ENCODE peak calls at places on chromosomes 4 and X, in four cellular contexts. One of them, this sample, is unnamed.

GRCh38 chrX:4787971-4788370 is 1074.5 kb upstream of the PRKX start:
- DNase-seq in adipocyte: no peak
- DNase-seq in stimulated activated CD4-positive, alpha-beta T cell treated with anti-CD3 and anti-CD28 coated beads, Interleukin-2, amount 100 ng/mL, for 48 hours: no peak
- DNase-seq in glutamatergic neuron: no peak
- DNase-seq in this sample: no peak

GRCh38 chr4:37748546-37748945 is 62.4 kb upstream of the RELL1 start:
- DNase-seq in adipocyte: no peak
- DNase-seq in stimulated activated CD4-positive, alpha-beta T cell treated with anti-CD3 and anti-CD28 coated beads, Interleukin-2, amount 100 ng/mL, for 48 hours: no peak
- DNase-seq in glutamatergic neuron: no peak
- DNase-seq in this sample: no peak

GRCh38 chrX:39337461-39337860 is 536.2 kb downstream of the MID1IP1 start:
- DNase-seq in adipocyte: no peak
- DNase-seq in stimulated activated CD4-positive, alpha-beta T cell treated with anti-CD3 and anti-CD28 coated beads, Interleukin-2, amount 100 ng/mL, for 48 hours: no peak
- DNase-seq in glutamatergic neuron: no peak
- DNase-seq in this sample: no peak

GRCh38 chrX:23317799-23318724 is 16.6 kb upstream of the PTCHD1 start:
- DNase-seq in adipocyte: peak
- DNase-seq in stimulated activated CD4-positive, alpha-beta T cell treated with anti-CD3 and anti-CD28 coated beads, Interleukin-2, amount 100 ng/mL, for 48 hours: peak
- DNase-seq in glutamatergic neuron: peak
- DNase-seq in this sample: no peak

GRCh38 chr4:125735107-125735506 is 420.4 kb downstream of the FAT4 start:
- DNase-seq in adipocyte: peak
- DNase-seq in stimulated activated CD4-positive, alpha-beta T cell treated with anti-CD3 and anti-CD28 coated beads, Interleukin-2, amount 100 ng/mL, for 48 hours: no peak
- DNase-seq in glutamatergic neuron: no peak
- DNase-seq in this sample: no peak

GRCh38 chr4:3412257-3413020 is 29.3 kb upstream of the HGFAC start:
- DNase-seq in adipocyte: no peak
- DNase-seq in stimulated activated CD4-positive, alpha-beta T cell treated with anti-CD3 and anti-CD28 coated beads, Interleukin-2, amount 100 ng/mL, for 48 hours: no peak
- DNase-seq in glutamatergic neuron: peak
- DNase-seq in this sample: no peak

GRCh38 chrX:1316527-1316926 is 20.1 kb upstream of the IL3RA start:
- DNase-seq in adipocyte: no peak
- DNase-seq in stimulated activated CD4-positive, alpha-beta T cell treated with anti-CD3 and anti-CD28 coated beads, Interleukin-2, amount 100 ng/mL, for 48 hours: peak
- DNase-seq in glutamatergic neuron: no peak
- DNase-seq in this sample: no peak

GRCh38 chr4:70236125-70236524 is 6.3 kb upstream of the CSN3 start:
- DNase-seq in adipocyte: peak
- DNase-seq in stimulated activated CD4-positive, alpha-beta T cell treated with anti-CD3 and anti-CD28 coated beads, Interleukin-2, amount 100 ng/mL, for 48 hours: no peak
- DNase-seq in glutamatergic neuron: no peak
- DNase-seq in this sample: no peak

GRCh38 chr4:16225996-16226815 is at the start of gene TAPT1:
- DNase-seq in adipocyte: peak
- DNase-seq in stimulated activated CD4-positive, alpha-beta T cell treated with anti-CD3 and anti-CD28 coated beads, Interleukin-2, amount 100 ng/mL, for 48 hours: peak
- DNase-seq in glutamatergic neuron: peak
- DNase-seq in this sample: peak

GRCh38 chr4:89158884-89159503 is 47.7 kb downstream of the TIGD2 start:
- DNase-seq in adipocyte: peak
- DNase-seq in stimulated activated CD4-positive, alpha-beta T cell treated with anti-CD3 and anti-CD28 coated beads, Interleukin-2, amount 100 ng/mL, for 48 hours: no peak
- DNase-seq in glutamatergic neuron: no peak
- DNase-seq in this sample: no peak

GRCh38 chr4:169657470-169658107 is 37.2 kb downstream of the CLCN3 start:
- DNase-seq in adipocyte: no peak
- DNase-seq in stimulated activated CD4-positive, alpha-beta T cell treated with anti-CD3 and anti-CD28 coated beads, Interleukin-2, amount 100 ng/mL, for 48 hours: no peak
- DNase-seq in glutamatergic neuron: no peak
- DNase-seq in this sample: no peak

GRCh38 chr4:83873996-83874395 is 338.1 kb downstream of the GPAT3 start:
- DNase-seq in adipocyte: no peak
- DNase-seq in stimulated activated CD4-positive, alpha-beta T cell treated with anti-CD3 and anti-CD28 coated beads, Interleukin-2, amount 100 ng/mL, for 48 hours: no peak
- DNase-seq in glutamatergic neuron: no peak
- DNase-seq in this sample: no peak

GRCh38 chrX:108584617-108585211 is 145.1 kb downstream of the COL4A5 start:
- DNase-seq in adipocyte: peak
- DNase-seq in stimulated activated CD4-positive, alpha-beta T cell treated with anti-CD3 and anti-CD28 coated beads, Interleukin-2, amount 100 ng/mL, for 48 hours: no peak
- DNase-seq in glutamatergic neuron: no peak
- DNase-seq in this sample: no peak